ENCODE peak calls at places on chromosomes 11 and 22, in five cellular contexts. Z, A, H, S and W are unnamed samples.
A peak's percentile ranks its signal among the peaks of the same experiment; 100 is the strongest.

GRCh38 chr11:77046060-77046501 is 11.9 kb downstream of the B3GNT6 start:
- DNase-seq in Z (no peak), A (no peak), H (no peak), S (peak; percentile 89), W (peak; percentile 57)

GRCh38 chr22:43397766-43398165 is 14.0 kb upstream of the MPPED1 start:
- DNase-seq in Z (no peak), A (no peak), H (no peak), S (no peak), W (no peak)

GRCh38 chr11:65546217-65546958 is 11.8 kb downstream of the LTBP3 start:
- DNase-seq in Z (no peak), A (peak; percentile 75), H (no peak), S (peak; percentile 97), W (peak; percentile 55)

GRCh38 chr11:79439430-79439892 is 1.4 kb downstream of the TENM4 start:
- DNase-seq in Z (peak; percentile 59), A (no peak), H (no peak), S (no peak), W (no peak)

GRCh38 chr22:47918936-47919505 is 1156.6 kb downstream of the TBC1D22A start:
- DNase-seq in Z (no peak), A (no peak), H (no peak), S (no peak), W (no peak)

GRCh38 chr22:50269573-50270301 is 443 bp downstream of the MAPK11 start:
- DNase-seq in Z (peak; percentile 31), A (no peak), H (no peak), S (peak; percentile 73), W (no peak)

GRCh38 chr22:44127353-44127752 is 53.4 kb upstream of the PARVG start:
- DNase-seq in Z (no peak), A (no peak), H (no peak), S (no peak), W (no peak)

GRCh38 chr11:108069947-108070346 is 51.4 kb upstream of the ACAT1 start:
- DNase-seq in Z (peak; percentile 75), A (no peak), H (no peak), S (no peak), W (no peak)

GRCh38 chr11:10492084-10492483 is 37.0 kb downstream of the AMPD3 start:
- DNase-seq in Z (no peak), A (no peak), H (no peak), S (no peak), W (no peak)

GRCh38 chr11:86176165-86176884 is 68.2 kb upstream of the EED start:
- DNase-seq in Z (peak; percentile 52), A (peak; percentile 42), H (no peak), S (peak; percentile 71), W (no peak)

GRCh38 chr22:21000987-21001600 is 824 bp downstream of the THAP7 start:
- DNase-seq in Z (no peak), A (no peak), H (no peak), S (no peak), W (no peak)

GRCh38 chr11:75766449-75767227 is 1.9 kb upstream of the DGAT2 start:
- DNase-seq in Z (no peak), A (peak; percentile 50), H (no peak), S (no peak), W (no peak)

GRCh38 chr11:93123351-93123898 is 74.4 kb downstream of the SLC36A4 start:
- DNase-seq in Z (peak; percentile 54), A (no peak), H (no peak), S (no peak), W (no peak)

GRCh38 chr11:102513869-102514268 is 16.7 kb downstream of the MMP7 start:
- DNase-seq in Z (peak; percentile 34), A (no peak), H (no peak), S (no peak), W (no peak)

GRCh38 chr11:33310720-33311500 is 53.7 kb downstream of the HIPK3 start:
- DNase-seq in Z (peak; percentile 20), A (no peak), H (peak; percentile 21), S (no peak), W (no peak)

GRCh38 chr11:62707277-62707771 is at the start of the genes BSCL2 and GNG3:
- DNase-seq in Z (no peak), A (no peak), H (peak; percentile 96), S (peak; percentile 68), W (peak; percentile 39)
- TF ChIP-seq MAFK in Z (no peak), A (no peak), H (peak; percentile 55), S (no peak), W (no peak)

DNA sequence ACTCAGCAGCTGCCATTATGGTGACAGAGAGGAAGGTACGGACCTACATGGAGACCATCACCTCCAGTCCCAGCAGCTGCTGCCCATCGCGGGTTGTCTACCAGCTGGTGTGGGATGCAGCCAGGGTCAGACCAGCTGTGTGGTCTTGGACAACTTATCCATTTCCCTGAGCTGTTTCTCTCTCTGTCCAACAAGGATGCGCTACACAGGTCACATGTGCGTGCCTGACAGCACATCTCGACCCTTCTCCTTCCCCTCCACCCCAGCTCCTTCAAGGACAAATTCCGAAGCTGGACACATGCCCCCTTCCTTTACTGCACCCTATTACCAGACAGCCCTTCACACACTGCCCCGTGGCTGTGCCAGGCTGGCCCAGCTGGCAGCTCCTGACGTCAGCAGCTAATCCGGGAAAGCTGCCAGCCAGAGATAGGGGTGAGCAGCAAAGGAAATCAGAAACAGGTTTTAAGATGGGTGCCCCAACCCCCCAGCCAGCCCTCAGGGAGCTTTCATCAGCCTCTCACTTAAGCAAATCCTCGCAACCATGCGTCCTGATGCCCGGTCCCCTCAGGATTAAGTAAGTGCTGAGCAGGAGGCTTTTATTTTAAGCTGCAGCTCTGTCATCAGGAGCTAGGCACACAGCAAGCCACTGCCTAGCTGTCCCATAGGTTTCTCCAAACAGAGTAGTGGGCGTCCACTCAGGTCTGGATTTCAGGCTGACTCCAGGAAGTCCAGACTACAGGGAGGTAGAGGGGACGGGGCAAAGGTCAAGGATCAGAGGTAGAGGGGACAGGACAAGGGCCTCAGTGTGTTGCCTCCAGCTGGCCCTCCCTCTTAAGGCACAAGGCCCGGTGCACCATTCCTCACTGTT is 20.3 kb downstream of the TEF start:
- DNase-seq in Z (peak; percentile 79), A (peak; percentile 70), H (no peak), S (no peak), W (peak; percentile 57)
- TF ChIP-seq MAFK in Z (no peak), A (no peak), H (no peak), S (no peak), W (no peak)

DNA sequence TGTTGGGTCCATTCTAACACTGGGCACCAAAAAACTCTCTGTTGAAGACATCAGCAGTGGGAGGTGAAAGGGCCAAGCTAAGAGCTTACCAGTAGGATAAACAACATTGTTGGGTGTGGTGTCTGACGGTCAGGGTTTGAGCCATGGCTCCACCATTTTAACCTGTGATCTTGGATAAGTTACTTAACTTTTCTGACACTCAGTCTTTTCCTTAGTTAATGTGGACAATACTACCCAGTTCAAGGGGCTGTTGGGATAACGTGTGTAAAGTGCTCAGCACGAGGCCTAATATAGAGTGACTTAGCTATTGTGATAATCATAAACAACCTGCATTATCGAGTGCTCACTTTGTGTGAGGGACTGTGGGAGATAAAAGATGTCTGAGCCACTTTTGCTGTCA is 6.1 kb downstream of the UCP3 start:
- DNase-seq in Z (no peak), A (no peak), H (no peak), S (no peak), W (no peak)
- TF ChIP-seq MAFK in Z (no peak), A (no peak), H (no peak), S (no peak), W (no peak)

DNA sequence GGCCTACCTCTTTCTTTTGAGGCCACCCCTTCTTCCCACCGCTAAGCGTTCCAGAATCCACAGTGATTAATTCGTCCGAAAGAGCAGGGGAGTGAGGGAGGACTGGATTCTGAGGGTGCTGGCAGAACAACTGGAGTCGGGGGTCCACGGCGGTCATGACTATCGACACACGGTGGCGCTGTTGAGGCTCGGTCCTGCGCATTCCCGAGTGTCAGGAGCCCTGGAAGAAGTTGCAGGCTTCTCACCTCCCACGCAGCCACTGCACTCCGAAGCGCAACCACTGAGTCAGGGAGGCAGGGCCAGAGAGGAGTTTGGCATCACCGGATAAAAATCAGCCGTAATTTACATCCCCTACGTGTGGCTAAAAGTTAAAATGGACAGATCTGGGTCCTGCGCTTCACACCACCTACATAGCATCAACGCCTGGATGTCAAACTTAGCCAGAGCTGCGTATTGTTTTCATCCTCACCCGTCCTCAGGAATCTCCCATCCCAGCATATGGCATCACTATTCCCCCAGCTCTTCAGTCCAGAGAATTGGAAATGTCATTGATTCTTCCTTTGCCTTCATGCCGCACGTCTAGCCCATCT is 10.7 kb upstream of the CTSF start:
- DNase-seq in Z (peak; percentile 77), A (peak; percentile 52), H (no peak), S (peak; percentile 85), W (peak; percentile 87)
- TF ChIP-seq MAFK in Z (no peak), A (no peak), H (no peak), S (no peak), W (no peak)

GRCh38 chr22:45948081-45948648 is 28.8 kb downstream of the WNT7B start:
- DNase-seq in Z (no peak), A (no peak), H (no peak), S (no peak), W (no peak)
- TF ChIP-seq MAFK in Z (no peak), A (no peak), H (no peak), S (no peak), W (no peak)

GRCh38 chr11:61728940-61729219 is 23.6 kb upstream of the MYRF start:
- DNase-seq in Z (peak; percentile 50), A (no peak), H (no peak), S (no peak), W (peak; percentile 60)
- TF ChIP-seq MAFK in Z (no peak), A (no peak), H (no peak), S (no peak), W (no peak)

GRCh38 chr22:37187891-37188761 is at the start of gene C1QTNF6:
- DNase-seq in Z (peak; percentile 35), A (no peak), H (no peak), S (no peak), W (no peak)
- TF ChIP-seq MAFK in Z (no peak), A (no peak), H (no peak), S (no peak), W (no peak)

GRCh38 chr22:40040927-40041326 is 46.2 kb downstream of the FAM83F start:
- DNase-seq in Z (no peak), A (no peak), H (no peak), S (peak; percentile 27), W (no peak)
- TF ChIP-seq MAFK in Z (no peak), A (no peak), H (no peak), S (no peak), W (no peak)

DNA sequence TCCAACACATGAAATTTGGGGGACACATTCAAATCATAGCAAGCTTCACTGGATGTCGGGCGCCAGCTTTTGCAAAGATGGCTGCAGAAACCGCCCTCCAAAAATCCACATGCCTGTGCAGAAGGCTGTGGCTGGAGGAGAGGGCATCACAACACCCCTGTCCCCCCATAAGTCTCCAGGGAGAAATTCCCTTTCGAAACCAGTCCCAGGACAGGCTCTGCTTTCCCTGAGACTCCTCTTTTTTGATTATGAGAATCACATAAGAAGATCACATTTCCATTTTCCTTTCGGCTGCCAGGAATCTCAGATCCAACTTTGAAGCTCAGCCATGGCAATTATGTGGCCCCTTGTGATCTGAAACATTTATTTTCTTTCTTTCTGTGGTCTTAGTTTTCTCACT is 9.7 kb downstream of the LIF start:
- DNase-seq in Z (no peak), A (no peak), H (no peak), S (no peak), W (no peak)
- TF ChIP-seq MAFK in Z (no peak), A (no peak), H (no peak), S (no peak), W (no peak)